ENCODE peak calls at places on chromosome 3, in six cellular contexts. Y is KBM-7, S is tibial nerve, R is fibroblast of mammary gland, N is kidney epithelial cell, B is HEK293T. K is an unnamed sample.

GRCh38 chr3:4948395-4948794 is 30.8 kb upstream of the BHLHE40 start:
- DNase-seq in Y (no peak), S (no peak), R (peak), N (no peak), B (no peak), K (no peak)

GRCh38 chr3:196518999-196519737 is 4.0 kb upstream of the SMCO1 start:
- DNase-seq in Y (peak), S (peak), R (peak), N (no peak), B (peak), K (peak)

GRCh38 chr3:170802164-170803151 is 67.5 kb downstream of the RPL22L1 start:
- DNase-seq in Y (no peak), S (no peak), R (peak), N (peak), B (no peak), K (no peak)

GRCh38 chr3:12268050-12268449 is 20.8 kb upstream of the PPARG start:
- DNase-seq in Y (no peak), S (no peak), R (no peak), N (no peak), B (no peak), K (no peak)

GRCh38 chr3:98733055-98733777 is 29.9 kb upstream of the ST3GAL6 start:
- DNase-seq in Y (peak), S (peak), R (no peak), N (no peak), B (peak), K (no peak)

GRCh38 chr3:5194801-5195509 is 7.4 kb downstream of the EDEM1 start:
- DNase-seq in Y (peak), S (peak), R (peak), N (peak), B (no peak), K (peak)

GRCh38 chr3:150913174-150913922 is 8.1 kb upstream of the MINDY4B start:
- DNase-seq in Y (no peak), S (no peak), R (no peak), N (no peak), B (no peak), K (peak)

GRCh38 chr3:189588061-189588817 is 43.0 kb upstream of the TP63 start:
- DNase-seq in Y (no peak), S (no peak), R (peak), N (no peak), B (no peak), K (no peak)

GRCh38 chr3:47536967-47537366 is 23.5 kb upstream of the ELP6 start:
- DNase-seq in Y (no peak), S (no peak), R (no peak), N (no peak), B (no peak), K (no peak)

GRCh38 chr3:128537091-128537703 is 44.2 kb upstream of the GATA2 start:
- DNase-seq in Y (no peak), S (no peak), R (no peak), N (no peak), B (no peak), K (no peak)

GRCh38 chr3:187748050-187748481 is 2.8 kb upstream of the BCL6 start:
- DNase-seq in Y (peak), S (peak), R (peak), N (no peak), B (peak), K (peak)